ENCODE peak calls at places on chromosomes 2 and 18, in eight cellular contexts. P, H, M, G, O, Y, C and S are unnamed samples.

GRCh38 chr2:69720922-69721491 is 20.9 kb upstream of the ANXA4 start:
- ATAC-seq in P (no peak), H (no peak), M (no peak), G (no peak), O (no peak), Y (no peak), C (no peak), S (no peak)

GRCh38 chr2:214801068-214801467 is 8.4 kb downstream of the BARD1 start:
- ATAC-seq in P (peak), H (no peak), M (no peak), G (peak), O (no peak), Y (peak), C (no peak), S (no peak)

GRCh38 chr2:30287857-30288513 is 56.7 kb downstream of the LBH start:
- ATAC-seq in P (no peak), H (no peak), M (no peak), G (peak), O (no peak), Y (no peak), C (no peak), S (peak)

GRCh38 chr18:8998481-8999217 is 103.8 kb upstream of the NDUFV2 start:
- ATAC-seq in P (no peak), H (no peak), M (no peak), G (no peak), O (no peak), Y (no peak), C (peak), S (no peak)

GRCh38 chr2:160472839-160473251 is 20.8 kb downstream of the RBMS1 start:
- ATAC-seq in P (no peak), H (no peak), M (peak), G (no peak), O (no peak), Y (peak), C (peak), S (no peak)

GRCh38 chr2:89780318-89780717 is 1088.8 kb downstream of the RPIA start:
- ATAC-seq in P (no peak), H (no peak), M (no peak), G (no peak), O (no peak), Y (no peak), C (no peak), S (no peak)

GRCh38 chr2:121530563-121531334 is at the start of gene RNU4ATAC:
- ATAC-seq in P (peak), H (peak), M (peak), G (peak), O (peak), Y (peak), C (peak), S (peak)

GRCh38 chr2:197300139-197300538 is 10.4 kb downstream of the ANKRD44 start:
- ATAC-seq in P (peak), H (no peak), M (peak), G (no peak), O (no peak), Y (peak), C (peak), S (no peak)

GRCh38 chr18:25832008-25832604 is 258.3 kb downstream of the SS18 start:
- ATAC-seq in P (peak), H (no peak), M (no peak), G (peak), O (peak), Y (peak), C (peak), S (no peak)

GRCh38 chr2:164515746-164516145 is 105.5 kb downstream of the GRB14 start:
- ATAC-seq in P (no peak), H (no peak), M (no peak), G (no peak), O (no peak), Y (no peak), C (no peak), S (no peak)

GRCh38 chr2:38610851-38611801 is 8.4 kb upstream of the HNRNPLL start:
- ATAC-seq in P (peak), H (peak), M (peak), G (peak), O (no peak), Y (peak), C (peak), S (peak)

GRCh38 chr2:15748736-15749323 is 157.2 kb downstream of the DDX1 start:
- ATAC-seq in P (peak), H (no peak), M (no peak), G (peak), O (no peak), Y (no peak), C (peak), S (no peak)

GRCh38 chr2:105361132-105361889 is 24.0 kb downstream of the C2orf49 start:
- ATAC-seq in P (no peak), H (no peak), M (peak), G (no peak), O (no peak), Y (no peak), C (no peak), S (no peak)

GRCh38 chr2:199444749-199445148 is 13.0 kb downstream of the SATB2 start:
- ATAC-seq in P (no peak), H (no peak), M (no peak), G (no peak), O (no peak), Y (no peak), C (no peak), S (no peak)

GRCh38 chr2:69686855-69687254 is 43.3 kb upstream of the AAK1 start:
- ATAC-seq in P (no peak), H (no peak), M (no peak), G (no peak), O (no peak), Y (no peak), C (peak), S (no peak)

GRCh38 chr2:60054571-60055340 is 498.7 kb downstream of the BCL11A start:
- ATAC-seq in P (no peak), H (no peak), M (no peak), G (no peak), O (peak), Y (no peak), C (no peak), S (no peak)